ENCODE peak calls at places on chromosomes 5 and 9, in four cellular contexts. M, E, L and K are unnamed samples.

GRCh38 chr9:98083059-98083458 is 26.5 kb downstream of the NANS start:
- DNase-seq in M (no peak), E (peak), L (no peak), K (no peak)

GRCh38 chr5:159156839-159157238 is 52.5 kb downstream of the RNF145 start:
- DNase-seq in M (peak), E (peak), L (peak), K (peak)

GRCh38 chr5:178458140-178458539 is 132.1 kb downstream of the COL23A1 start:
- DNase-seq in M (peak), E (no peak), L (no peak), K (no peak)

GRCh38 chr9:4164356-4164755 is 135.5 kb downstream of the GLIS3 start:
- DNase-seq in M (no peak), E (peak), L (no peak), K (no peak)

GRCh38 chr5:17000296-17000939 is 64.3 kb upstream of the MYO10 start:
- DNase-seq in M (no peak), E (peak), L (no peak), K (peak)

GRCh38 chr9:33467526-33467925 is 6.2 kb downstream of the NOL6 start:
- DNase-seq in M (no peak), E (no peak), L (no peak), K (no peak)

GRCh38 chr9:106583751-106584150 is 279.2 kb upstream of the ZNF462 start:
- DNase-seq in M (no peak), E (no peak), L (no peak), K (peak)

GRCh38 chr9:90169490-90169889 is 473.1 kb downstream of the DIRAS2 start:
- DNase-seq in M (no peak), E (no peak), L (no peak), K (no peak)

GRCh38 chr9:89743576-89744254 is 138.9 kb downstream of the GADD45G start:
- DNase-seq in M (peak), E (no peak), L (peak), K (no peak)

GRCh38 chr9:95189230-95190098 is 128.0 kb downstream of the FANCC start:
- DNase-seq in M (no peak), E (peak), L (no peak), K (peak)

GRCh38 chr5:81556809-81557208 is 162.9 kb upstream of the ACOT12 start:
- DNase-seq in M (no peak), E (no peak), L (no peak), K (no peak)

GRCh38 chr9:110135858-110136257 is 72.1 kb downstream of the C9orf152 start:
- DNase-seq in M (no peak), E (no peak), L (no peak), K (no peak)

GRCh38 chr5:31375999-31376720 is 155.7 kb downstream of the DROSHA start:
- DNase-seq in M (no peak), E (no peak), L (no peak), K (no peak)

GRCh38 chr9:130713286-130713975 is 19.9 kb downstream of the EXOSC2 start:
- DNase-seq in M (peak), E (peak), L (no peak), K (peak)

GRCh38 chr5:141637693-141638419 is 1.1 kb downstream of the RELL2 start:
- DNase-seq in M (peak), E (peak), L (peak), K (peak)

GRCh38 chr9:133573791-133574515 is 35.2 kb downstream of the FAM163B start:
- DNase-seq in M (no peak), E (no peak), L (no peak), K (no peak)

GRCh38 chr5:657570-657969 is 35.6 kb downstream of the TPPP start:
- DNase-seq in M (no peak), E (peak), L (no peak), K (peak)

GRCh38 chr9:18061856-18062255 is 412.1 kb upstream of the ADAMTSL1 start:
- DNase-seq in M (no peak), E (no peak), L (no peak), K (no peak)

GRCh38 chr9:31137151-31137849 is 1247.1 kb upstream of the ACO1 start:
- DNase-seq in M (no peak), E (peak), L (no peak), K (peak)

GRCh38 chr9:36484124-36484523 is 84.1 kb upstream of the RNF38 start:
- DNase-seq in M (no peak), E (peak), L (no peak), K (no peak)

GRCh38 chr9:33453999-33454660 is 6.7 kb upstream of the AQP3 start:
- DNase-seq in M (no peak), E (no peak), L (peak), K (no peak)

GRCh38 chr5:168219515-168220410 is 71.7 kb upstream of the WWC1 start:
- DNase-seq in M (peak), E (peak), L (peak), K (peak)

GRCh38 chr5:138685052-138685755 is 68.0 kb upstream of the CTNNA1 start:
- DNase-seq in M (no peak), E (no peak), L (no peak), K (peak)

GRCh38 chr5:78889759-78890158 is 95.4 kb downstream of the ARSB start:
- DNase-seq in M (no peak), E (peak), L (no peak), K (peak)

GRCh38 chr5:76403713-76403962 is 553 bp downstream of the IQGAP2 start:
- DNase-seq in M (no peak), E (no peak), L (no peak), K (no peak)
- H3K9ac ChIP-seq in M (peak), E (no peak), L (peak), K (no peak)

GRCh38 chr9:137305788-137306545 is 3.9 kb upstream of the NRARP start:
- DNase-seq in M (peak), E (no peak), L (no peak), K (no peak)

GRCh38 chr9:137309368-137310189 is 7.5 kb upstream of the NRARP start:
- DNase-seq in M (no peak), E (no peak), L (no peak), K (no peak)

GRCh38 chr9:137308102-137308619 is 6.1 kb upstream of the NRARP start:
- DNase-seq in M (peak), E (no peak), L (no peak), K (no peak)

GRCh38 chr9:137306546-137307254 is 4.6 kb upstream of the NRARP start:
- DNase-seq in M (peak), E (no peak), L (no peak), K (no peak)

DNA sequence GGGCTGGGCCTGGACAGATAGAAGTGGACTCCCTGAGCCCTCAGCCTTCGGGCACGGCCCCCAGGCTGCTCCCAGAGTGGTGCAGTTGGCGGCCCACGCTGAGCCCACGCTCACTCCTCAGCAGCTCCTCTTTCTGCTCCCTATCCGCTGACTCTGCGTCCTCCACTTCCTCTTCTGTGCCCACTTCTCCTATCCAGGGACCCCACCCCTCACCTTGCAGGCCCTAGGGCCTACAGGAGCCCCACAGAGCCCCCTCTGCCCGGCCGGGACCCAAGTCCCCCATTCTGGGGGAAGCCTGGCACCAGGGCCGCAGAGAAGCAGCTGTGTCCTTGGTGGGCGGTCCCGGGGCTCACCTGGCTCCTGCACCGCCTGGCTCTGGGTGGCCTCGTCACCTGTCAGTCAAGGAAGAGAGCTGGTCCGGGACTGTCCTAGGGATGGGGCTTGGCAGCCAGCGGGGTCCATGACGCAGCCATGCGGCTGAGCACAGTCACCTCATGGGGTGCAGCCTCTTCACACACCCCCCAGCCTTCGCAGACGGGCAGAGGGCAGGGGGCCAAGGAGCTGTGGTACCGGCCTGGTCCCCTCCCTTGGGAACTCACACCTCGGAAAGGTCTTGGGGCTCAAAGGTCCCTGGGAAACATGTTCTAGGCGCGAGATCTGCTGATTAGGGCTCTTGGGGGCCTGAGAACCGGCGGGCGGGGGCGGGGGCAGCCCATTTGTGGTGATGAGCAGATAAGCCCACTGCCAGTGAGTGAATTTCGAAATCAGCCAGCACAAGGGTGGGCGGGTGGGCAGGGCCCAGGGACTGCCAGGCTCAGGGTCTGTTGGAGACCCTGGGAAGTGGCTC is 5.4 kb upstream of the NRARP start:
- DNase-seq in M (peak), E (no peak), L (no peak), K (no peak)
- H3K9ac ChIP-seq in M (no peak), E (no peak), L (no peak), K (no peak)

DNA sequence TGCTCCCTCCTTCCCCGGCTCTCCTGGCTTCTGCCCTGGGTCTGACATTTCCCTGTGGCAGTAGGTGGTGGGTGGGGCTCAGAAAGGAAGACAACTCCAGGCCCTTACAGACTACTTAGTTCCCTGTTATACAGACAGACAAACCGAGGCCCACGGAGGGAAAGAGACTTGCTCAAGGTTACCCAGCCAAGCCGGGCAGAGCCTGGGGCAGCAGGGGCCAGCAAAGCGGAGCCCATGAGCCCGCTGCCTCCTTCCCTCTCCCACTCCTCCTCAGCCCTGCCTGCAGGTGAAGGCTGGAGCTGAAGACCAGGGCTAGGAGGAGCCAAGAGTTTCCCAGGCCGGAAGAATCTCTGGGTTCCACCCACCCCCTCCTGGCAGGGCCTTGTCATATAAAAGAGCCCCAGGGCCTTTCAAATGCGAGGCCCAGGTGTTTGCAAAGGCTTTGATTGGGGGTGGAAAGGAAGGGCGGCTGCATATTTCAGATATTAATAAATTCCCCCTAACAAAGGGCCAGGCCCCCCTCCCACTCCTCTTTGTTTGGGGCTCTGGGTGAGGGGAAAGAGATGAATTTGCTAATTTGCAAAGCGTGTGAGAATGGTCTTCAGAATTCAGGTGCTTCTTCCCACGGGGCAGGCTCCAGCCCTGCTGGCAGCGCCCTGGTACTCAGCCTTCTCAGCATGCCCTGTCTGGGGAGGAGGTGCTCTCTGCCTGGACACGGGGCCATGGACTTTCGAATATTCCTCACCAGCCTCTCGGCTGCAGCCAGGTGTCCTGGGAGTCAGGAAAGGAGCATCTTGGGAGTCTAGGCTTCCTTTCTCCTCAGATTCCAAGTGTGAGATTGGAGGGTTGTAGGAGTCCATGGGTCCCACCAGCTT is 21.5 kb downstream of the SLC6A7 start:
- DNase-seq in M (peak), E (no peak), L (no peak), K (no peak)
- H3K9ac ChIP-seq in M (no peak), E (no peak), L (no peak), K (no peak)

DNA sequence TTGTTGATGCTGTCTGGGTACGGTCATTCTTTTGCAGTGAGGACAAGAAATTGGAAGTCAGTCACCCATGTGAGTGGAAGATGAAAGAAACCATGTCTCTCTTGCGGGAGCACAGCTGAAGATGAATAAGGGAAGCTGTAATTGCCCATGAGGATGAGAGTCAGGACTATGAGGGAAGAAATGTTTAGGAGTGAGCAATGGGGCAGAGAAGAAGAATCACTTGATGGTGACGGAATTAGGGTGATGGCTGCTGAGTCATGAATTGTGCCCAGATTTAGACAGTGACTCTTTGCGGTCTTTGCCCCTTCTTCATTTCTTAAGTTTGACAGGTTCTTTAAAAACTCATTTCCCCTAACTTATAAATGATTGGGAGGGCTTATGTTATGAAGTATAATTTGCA is 183.3 kb downstream of the MAST4 start:
- DNase-seq in M (no peak), E (no peak), L (no peak), K (peak)
- H3K9ac ChIP-seq in M (no peak), E (no peak), L (no peak), K (no peak)

GRCh38 chr9:132126837-132127236 is 35.0 kb upstream of the NTNG2 start:
- DNase-seq in M (no peak), E (no peak), L (no peak), K (no peak)
- H3K9ac ChIP-seq in M (no peak), E (no peak), L (no peak), K (no peak)

DNA sequence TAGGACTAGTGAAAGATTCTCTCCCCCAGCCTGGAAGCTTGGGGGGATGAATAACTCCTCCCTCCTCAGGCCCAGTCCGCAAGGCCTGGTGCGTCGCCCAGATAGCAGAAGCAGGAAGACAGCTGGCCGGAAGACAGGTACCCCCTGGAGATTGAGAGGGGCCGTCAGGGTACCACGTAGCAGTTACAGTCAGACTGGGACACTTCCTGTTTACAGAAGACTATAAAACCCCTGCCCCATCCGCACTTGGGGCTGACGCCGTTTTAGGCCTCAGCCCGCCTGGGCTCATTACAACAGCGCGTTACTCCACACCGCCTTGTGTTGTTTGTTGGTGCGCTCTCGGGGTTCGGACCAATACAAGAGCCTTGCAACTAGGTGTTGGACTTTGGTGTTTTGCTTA is 15.4 kb downstream of the SEMA6A start:
- DNase-seq in M (peak), E (no peak), L (no peak), K (no peak)
- H3K9ac ChIP-seq in M (no peak), E (no peak), L (no peak), K (no peak)

DNA sequence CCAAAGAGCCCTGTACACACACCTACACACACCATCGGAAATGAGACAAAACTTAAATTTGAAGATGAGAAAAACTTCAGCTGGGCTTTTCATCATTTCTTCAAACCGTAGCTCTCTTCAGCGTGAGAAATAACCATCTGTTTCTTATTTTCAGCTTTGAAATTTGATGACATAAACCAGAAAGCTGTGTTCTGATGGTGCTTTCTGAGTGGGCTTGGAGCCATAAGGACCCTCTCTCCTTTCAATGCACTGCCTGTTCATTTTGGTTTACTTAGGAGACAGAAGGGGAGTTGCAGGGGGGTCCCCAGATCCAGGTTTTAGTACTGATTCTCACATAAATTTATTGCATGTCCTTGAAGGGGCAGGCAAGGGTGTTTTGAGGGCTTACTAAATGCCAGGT is 9.5 kb downstream of the FBXO10 start:
- DNase-seq in M (no peak), E (peak), L (no peak), K (no peak)
- H3K9ac ChIP-seq in M (no peak), E (no peak), L (no peak), K (no peak)

GRCh38 chr9:127923771-127924170 is 6.8 kb downstream of the PIP5KL1 start:
- DNase-seq in M (no peak), E (peak), L (no peak), K (peak)
- H3K9ac ChIP-seq in M (no peak), E (peak), L (no peak), K (no peak)